ENCODE peak calls at places on chromosomes 13 and 19, in ten cellular contexts. D, K, E, W, U, R, L, I, Q and G are unnamed samples.

GRCh38 chr13:23557043-23557442 is 13.2 kb upstream of the TNFRSF19 start:
- DNase-seq in D (no peak), K (no peak), E (no peak), W (no peak), U (no peak), R (no peak), L (no peak), I (no peak), Q (no peak), G (no peak)

GRCh38 chr13:51453308-51453958 is 597 bp upstream of the INTS6 start:
- DNase-seq in D (no peak), K (no peak), E (peak; percentile 84), W (peak; percentile 74), U (no peak), R (peak; percentile 93), L (peak; percentile 91), I (peak; percentile 92), Q (peak; percentile 86), G (peak; percentile 87)

GRCh38 chr19:39409207-39409885 is 2.7 kb downstream of the ZFP36 start:
- DNase-seq in D (peak; percentile 68), K (peak; percentile 48), E (peak; percentile 72), W (peak; percentile 75), U (no peak), R (peak; percentile 97), L (peak; percentile 95), I (peak; percentile 95), Q (peak; percentile 43), G (peak; percentile 90)

GRCh38 chr13:109569938-109570711 is 216.3 kb downstream of the IRS2 start:
- DNase-seq in D (no peak), K (no peak), E (no peak), W (peak; percentile 8), U (no peak), R (peak; percentile 70), L (no peak), I (no peak), Q (no peak), G (no peak)

GRCh38 chr13:52809310-52809769 is 39.1 kb downstream of the PCDH8 start:
- DNase-seq in D (peak; percentile 7), K (no peak), E (peak; percentile 72), W (peak; percentile 44), U (peak; percentile 27), R (peak; percentile 67), L (peak; percentile 52), I (peak; percentile 66), Q (peak; percentile 89), G (peak; percentile 76)

GRCh38 chr19:45136507-45137178 is 24.1 kb downstream of the NKPD1 start:
- DNase-seq in D (no peak), K (no peak), E (peak; percentile 64), W (no peak), U (no peak), R (no peak), L (no peak), I (no peak), Q (peak; percentile 8), G (no peak)

GRCh38 chr13:50129065-50129922 is 114.0 kb downstream of the KCNRG start:
- DNase-seq in D (no peak), K (no peak), E (peak; percentile 30), W (no peak), U (no peak), R (no peak), L (peak; percentile 56), I (no peak), Q (no peak), G (no peak)

GRCh38 chr19:1871140-1871597 is 7.8 kb upstream of the KLF16 start:
- DNase-seq in D (no peak), K (no peak), E (no peak), W (no peak), U (no peak), R (no peak), L (no peak), I (no peak), Q (no peak), G (no peak)

GRCh38 chr19:18340990-18341868 is 831 bp downstream of the PGPEP1 start:
- DNase-seq in D (peak; percentile 54), K (peak; percentile 22), E (peak; percentile 69), W (peak; percentile 63), U (peak; percentile 22), R (peak; percentile 84), L (peak; percentile 75), I (peak; percentile 80), Q (no peak), G (peak; percentile 58)

GRCh38 chr13:21898990-21899389 is 228.1 kb downstream of the FGF9 start:
- DNase-seq in D (no peak), K (no peak), E (no peak), W (no peak), U (no peak), R (peak; percentile 50), L (no peak), I (no peak), Q (no peak), G (no peak)

GRCh38 chr19:44725251-44725650 is 23.3 kb upstream of the BCL3 start:
- DNase-seq in D (no peak), K (no peak), E (no peak), W (no peak), U (no peak), R (peak; percentile 89), L (no peak), I (peak; percentile 87), Q (no peak), G (peak; percentile 52)

GRCh38 chr13:36530861-36531590 is 98.7 kb downstream of the CCNA1 start:
- DNase-seq in D (no peak), K (no peak), E (no peak), W (no peak), U (no peak), R (no peak), L (no peak), I (no peak), Q (no peak), G (no peak)

GRCh38 chr19:16608290-16608704 is 19.7 kb downstream of the MED26 start:
- DNase-seq in D (no peak), K (no peak), E (no peak), W (no peak), U (peak; percentile 73), R (peak; percentile 66), L (peak; percentile 13), I (no peak), Q (no peak), G (no peak)

GRCh38 chr13:67147257-67148218 is 82.6 kb downstream of the PCDH9 start:
- DNase-seq in D (no peak), K (no peak), E (no peak), W (no peak), U (peak; percentile 80), R (no peak), L (no peak), I (no peak), Q (no peak), G (no peak)

GRCh38 chr13:23883255-23883654 is 5.9 kb downstream of the MIPEP start:
- DNase-seq in D (no peak), K (no peak), E (no peak), W (no peak), U (no peak), R (no peak), L (no peak), I (no peak), Q (no peak), G (no peak)

GRCh38 chr13:49760555-49760954 is 31.9 kb downstream of the KPNA3 start:
- DNase-seq in D (no peak), K (no peak), E (no peak), W (no peak), U (no peak), R (no peak), L (no peak), I (no peak), Q (no peak), G (no peak)

GRCh38 chr19:8641908-8642547 is 11.6 kb downstream of the NFILZ start:
- DNase-seq in D (no peak), K (no peak), E (peak; percentile 51), W (no peak), U (peak; percentile 35), R (no peak), L (no peak), I (no peak), Q (no peak), G (no peak)

GRCh38 chr13:85974604-85975366 is 175.6 kb upstream of the SLITRK6 start:
- DNase-seq in D (no peak), K (no peak), E (no peak), W (no peak), U (peak; percentile 29), R (no peak), L (no peak), I (no peak), Q (no peak), G (no peak)

GRCh38 chr13:44815507-44816074 is 173.7 kb downstream of the NUFIP1 start:
- DNase-seq in D (no peak), K (no peak), E (no peak), W (peak; percentile 17), U (peak; percentile 99), R (no peak), L (no peak), I (no peak), Q (no peak), G (no peak)

GRCh38 chr19:43290568-43291359 is 21.4 kb upstream of the PSG9 start:
- DNase-seq in D (no peak), K (no peak), E (no peak), W (peak; percentile 23), U (no peak), R (no peak), L (no peak), I (peak; percentile 20), Q (no peak), G (no peak)

GRCh38 chr13:79776538-79776937 is 295.6 kb downstream of the NDFIP2 start:
- DNase-seq in D (no peak), K (no peak), E (no peak), W (no peak), U (peak; percentile 22), R (peak; percentile 49), L (no peak), I (no peak), Q (no peak), G (no peak)

GRCh38 chr19:44553478-44554171 is 24.1 kb upstream of the CEACAM20 start:
- DNase-seq in D (no peak), K (no peak), E (no peak), W (no peak), U (no peak), R (no peak), L (no peak), I (no peak), Q (no peak), G (no peak)

GRCh38 chr19:38004505-38005223 is 97.7 kb downstream of the SIPA1L3 start:
- DNase-seq in D (peak; percentile 89), K (peak; percentile 78), E (peak; percentile 89), W (no peak), U (peak; percentile 96), R (peak; percentile 83), L (peak; percentile 85), I (peak; percentile 42), Q (peak; percentile 92), G (peak; percentile 64)

GRCh38 chr19:15418112-15418587 is 638 bp downstream of the AKAP8L start:
- DNase-seq in D (no peak), K (no peak), E (no peak), W (no peak), U (no peak), R (no peak), L (no peak), I (peak; percentile 34), Q (peak; percentile 42), G (no peak)

GRCh38 chr13:90103099-90103784 is 1244.2 kb upstream of the MIR17HG start:
- DNase-seq in D (no peak), K (no peak), E (no peak), W (no peak), U (no peak), R (no peak), L (peak; percentile 37), I (no peak), Q (no peak), G (no peak)

GRCh38 chr13:25286308-25286968 is 850 bp downstream of the MTMR6 start:
- DNase-seq in D (peak; percentile 7), K (no peak), E (peak; percentile 69), W (no peak), U (peak; percentile 42), R (peak; percentile 67), L (no peak), I (peak; percentile 47), Q (peak; percentile 23), G (no peak)

GRCh38 chr19:2798733-2799132 is 13.4 kb downstream of the THOP1 start:
- DNase-seq in D (no peak), K (no peak), E (no peak), W (no peak), U (no peak), R (no peak), L (peak; percentile 80), I (no peak), Q (no peak), G (peak; percentile 79)

GRCh38 chr13:98784666-98785065 is 32.2 kb upstream of the SLC15A1 start:
- DNase-seq in D (no peak), K (no peak), E (no peak), W (no peak), U (no peak), R (peak; percentile 88), L (no peak), I (peak; percentile 25), Q (no peak), G (no peak)